ENCODE peak calls at places on chromosomes 16 and 17, in nine cellular contexts. J is sigmoid colon, G is esophagus muscularis mucosa, C is transverse colon, S is K562, T is SK-N-SH, U is stomach, D is GM12878, W is HepG2. L is an unnamed sample.

GRCh38 chr16:66495440-66495839 is 54.5 kb downstream of the TK2 start:
- DNase-seq in J (peak; percentile 41), G (no peak), C (no peak), S (no peak), T (no peak), U (no peak), D (no peak), W (no peak), L (no peak)

GRCh38 chr16:74743668-74744299 is 30.8 kb downstream of the FA2H start:
- DNase-seq in J (no peak), G (no peak), C (peak; percentile 95), S (peak; percentile 86), T (no peak), U (peak; percentile 97), D (no peak), W (peak; percentile 52), L (peak; percentile 94)

GRCh38 chr16:72501739-72502653 is 330.0 kb upstream of the PMFBP1 start:
- DNase-seq in J (no peak), G (no peak), C (peak; percentile 53), S (peak; percentile 47), T (peak; percentile 75), U (peak; percentile 45), D (peak; percentile 42), W (peak; percentile 73), L (no peak)

GRCh38 chr17:835263-835662 is 53.1 kb downstream of the MRM3 start:
- DNase-seq in J (peak; percentile 81), G (no peak), C (no peak), S (no peak), T (no peak), U (no peak), D (no peak), W (peak; percentile 47), L (no peak)

GRCh38 chr17:19238167-19238505 is 970 bp downstream of the EPN2 start:
- DNase-seq in J (peak; percentile 79), G (no peak), C (peak; percentile 55), S (no peak), T (peak; percentile 64), U (peak; percentile 55), D (no peak), W (no peak), L (peak; percentile 32)

GRCh38 chr17:59844884-59845594 is 47.7 kb downstream of the TUBD1 start:
- DNase-seq in J (peak; percentile 47), G (no peak), C (no peak), S (no peak), T (no peak), U (no peak), D (no peak), W (no peak), L (peak; percentile 20)

GRCh38 chr16:81276323-81276722 is 37.8 kb downstream of the BCO1 start:
- DNase-seq in J (no peak), G (no peak), C (no peak), S (no peak), T (no peak), U (no peak), D (no peak), W (no peak), L (no peak)

GRCh38 chr17:69812240-69812837 is 262.7 kb upstream of the KCNJ16 start:
- DNase-seq in J (no peak), G (no peak), C (no peak), S (no peak), T (no peak), U (no peak), D (no peak), W (no peak), L (no peak)

DNA sequence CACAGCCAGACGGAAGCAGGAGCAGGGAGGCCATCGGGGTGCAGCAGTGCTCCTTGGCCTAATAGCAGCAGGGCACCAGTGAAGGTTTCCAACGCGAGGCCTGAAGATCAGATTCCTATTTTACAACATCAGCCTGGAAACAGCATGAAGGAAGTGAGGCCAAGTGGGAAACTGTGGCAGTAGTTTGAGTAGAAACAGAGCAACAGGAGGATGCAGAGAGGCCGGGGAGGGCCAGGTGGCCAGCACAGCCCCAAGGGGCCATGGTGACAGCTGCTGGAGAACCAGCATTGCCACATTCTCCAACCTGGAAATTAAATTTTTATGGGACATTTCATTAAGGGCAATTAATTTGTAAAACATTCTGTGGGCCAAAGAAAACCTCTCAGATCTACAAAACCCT is 3.4 kb upstream of the ANKRD11 start:
- DNase-seq in J (no peak), G (no peak), C (no peak), S (no peak), T (no peak), U (no peak), D (no peak), W (no peak), L (no peak)
- TF ChIP-seq POLR2AphosphoS5 in J (no peak), G (no peak), C (no peak), S (no peak), T (no peak), U (no peak), D (no peak), W (no peak), L (no peak)

DNA sequence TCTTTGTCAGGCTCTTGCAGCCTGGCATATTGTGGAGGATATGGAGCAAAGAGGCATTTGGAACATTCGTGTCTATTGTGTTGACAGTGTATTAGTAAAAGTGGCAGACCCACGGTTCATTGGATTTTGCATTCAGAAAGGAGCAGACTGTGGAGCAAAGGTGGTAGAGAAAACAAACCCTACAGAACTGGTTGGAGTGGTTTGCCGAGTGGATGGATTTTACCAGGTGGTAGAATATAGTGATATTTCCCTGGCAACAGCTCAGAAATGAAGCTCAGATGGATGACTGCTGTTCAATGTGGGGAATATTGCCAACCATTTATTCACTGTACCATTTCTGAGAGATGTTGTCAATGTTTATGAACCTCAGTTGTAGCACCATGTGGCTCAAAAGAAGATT is 44.5 kb downstream of the EFCAB13 start:
- DNase-seq in J (no peak), G (no peak), C (no peak), S (no peak), T (no peak), U (no peak), D (no peak), W (no peak), L (no peak)
- H3K4me1 ChIP-seq in J (no peaks in the 10 kb centered on the region), G (no peaks in the 10 kb centered on the region), C (no peaks in the 10 kb centered on the region), S (no peaks in the 10 kb centered on the region), T (no peaks in the 10 kb centered on the region), U (no peaks in the 10 kb centered on the region), D (no peaks in the 10 kb centered on the region), W (no peaks in the 10 kb centered on the region), L (no peaks in the 10 kb centered on the region)

GRCh38 chr17:75317671-75318070 is 28.4 kb upstream of the SLC25A19 start:
- DNase-seq in J (no peak), G (no peak), C (peak; percentile 65), S (peak; percentile 59), T (no peak), U (no peak), D (no peak), W (no peak), L (no peak)

GRCh38 chr17:75321506-75321905 is 32.3 kb upstream of the SLC25A19 start:
- DNase-seq in J (no peak), G (no peak), C (no peak), S (no peak), T (no peak), U (no peak), D (no peak), W (no peak), L (no peak)

GRCh38 chr17:75318211-75318610 is 29.0 kb upstream of the SLC25A19 start:
- DNase-seq in J (no peak), G (no peak), C (no peak), S (no peak), T (no peak), U (peak; percentile 69), D (no peak), W (no peak), L (no peak)

GRCh38 chr17:75318615-75319222 is 29.5 kb upstream of the SLC25A19 start:
- DNase-seq in J (no peak), G (no peak), C (no peak), S (no peak), T (no peak), U (no peak), D (no peak), W (no peak), L (peak; percentile 32)

DNA sequence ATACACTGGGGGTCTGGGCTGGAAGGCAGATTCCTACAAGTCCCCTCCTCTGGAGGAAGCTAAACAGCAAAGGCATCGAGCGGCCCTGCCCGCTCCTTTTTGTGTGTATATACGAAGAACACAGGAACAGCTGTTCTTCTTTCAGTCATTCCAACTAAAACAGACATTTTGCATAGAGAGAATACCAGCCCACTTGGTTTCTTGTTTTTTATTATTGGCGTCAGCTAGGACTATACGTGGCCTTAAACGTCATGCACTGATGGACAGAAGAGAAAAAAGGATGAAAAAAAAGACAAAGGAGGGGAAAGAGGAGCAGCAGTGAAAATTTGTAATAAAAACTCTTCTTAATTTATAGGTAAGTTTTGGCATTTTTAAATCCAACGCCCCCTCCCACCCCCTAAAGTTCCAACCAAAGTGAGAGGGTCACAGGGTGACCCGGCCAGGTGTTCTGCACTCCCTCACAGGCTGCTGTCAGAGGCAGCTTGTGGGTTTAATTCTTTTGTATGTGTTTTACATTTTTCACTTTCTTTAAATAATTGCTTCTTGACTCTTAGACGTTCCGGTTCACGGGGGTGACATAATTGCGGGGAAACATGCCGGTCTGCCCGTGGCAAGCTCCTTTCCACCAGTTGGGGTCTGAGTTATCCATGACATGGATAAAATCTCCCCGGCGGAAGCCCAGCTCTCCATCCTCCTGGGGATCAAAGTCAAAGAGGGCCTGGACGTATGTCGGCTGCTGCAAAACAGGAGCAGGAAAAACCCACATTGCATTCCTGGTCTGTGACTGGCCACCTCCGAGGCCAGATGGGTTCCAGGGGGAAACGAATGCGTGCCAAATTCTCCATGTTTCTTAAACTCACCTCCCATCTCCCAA is 30.8 kb upstream of the SLC25A19 start:
- DNase-seq in J (no peak), G (no peak), C (peak; percentile 46), S (no peak), T (no peak), U (no peak), D (no peak), W (no peak), L (no peak)
- TF ChIP-seq EP300 in J (no peak), G (no peak), C (no peak), S (no peak), T (no peak), U (no peak), D (peak; percentile 63), W (no peak), L (no peak)

GRCh38 chr17:34639706-34640425 is 60.5 kb downstream of the TMEM132E start:
- DNase-seq in J (no peak), G (no peak), C (no peak), S (no peak), T (no peak), U (no peak), D (no peak), W (no peak), L (no peak)

GRCh38 chr17:34635876-34636275 is 56.5 kb downstream of the TMEM132E start:
- DNase-seq in J (no peak), G (no peak), C (no peak), S (no peak), T (no peak), U (no peak), D (no peak), W (no peak), L (peak; percentile 50)

GRCh38 chr17:34637041-34637547 is 57.7 kb downstream of the TMEM132E start:
- DNase-seq in J (no peak), G (no peak), C (no peak), S (no peak), T (no peak), U (no peak), D (no peak), W (no peak), L (no peak)

GRCh38 chr17:34638526-34639260 is 59.3 kb downstream of the TMEM132E start:
- DNase-seq in J (no peak), G (no peak), C (no peak), S (no peak), T (no peak), U (no peak), D (no peak), W (no peak), L (no peak)

DNA sequence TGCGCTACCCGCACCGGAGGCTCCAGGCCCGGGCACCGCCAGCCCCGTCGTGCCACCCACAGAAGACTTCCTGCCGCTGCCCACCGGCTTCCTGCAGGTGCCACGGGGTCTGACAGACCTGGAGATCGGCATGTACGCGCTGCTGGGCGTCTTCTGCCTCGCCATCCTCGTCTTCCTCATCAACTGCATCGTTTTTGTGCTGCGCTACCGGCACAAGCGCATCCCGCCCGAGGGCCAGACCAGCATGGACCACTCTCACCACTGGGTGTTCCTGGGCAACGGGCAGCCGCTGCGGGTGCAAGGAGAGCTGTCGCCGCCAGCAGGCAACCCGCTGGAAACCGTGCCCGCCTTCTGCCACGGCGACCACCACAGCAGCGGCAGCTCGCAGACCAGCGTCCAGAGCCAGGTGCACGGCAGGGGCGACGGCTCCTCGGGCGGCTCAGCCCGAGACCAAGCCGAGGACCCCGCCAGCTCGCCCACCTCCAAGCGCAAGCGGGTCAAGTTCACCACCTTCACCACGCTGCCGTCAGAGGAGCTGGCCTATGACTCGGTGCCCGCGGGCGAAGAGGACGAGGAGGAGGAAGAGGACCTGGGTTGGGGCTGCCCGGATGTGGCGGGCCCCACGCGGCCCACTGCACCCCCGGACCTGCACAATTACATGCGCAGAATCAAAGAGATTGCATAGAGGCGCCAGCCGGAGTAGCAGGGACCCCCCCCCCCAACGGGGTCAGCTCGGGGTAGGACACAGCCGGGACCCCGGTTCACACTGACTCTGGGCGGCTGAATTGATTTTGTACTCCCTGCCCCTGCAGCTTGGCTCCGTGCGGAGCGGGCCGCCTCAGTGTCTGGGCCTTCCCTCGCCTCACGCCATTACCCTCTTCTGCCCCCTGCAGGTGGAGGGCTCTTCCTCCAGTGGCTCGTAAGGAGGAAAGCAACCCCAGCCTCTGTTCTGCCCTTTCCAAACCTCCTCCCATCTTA is 58.5 kb downstream of the TMEM132E start:
- DNase-seq in J (peak; percentile 82), G (no peak), C (peak; percentile 76), S (peak; percentile 86), T (peak; percentile 92), U (peak; percentile 79), D (no peak), W (peak; percentile 45), L (peak; percentile 68)
- TF ChIP-seq POLR2AphosphoS5 in J (no peak), G (no peak), C (no peak), S (no peak), T (no peak), U (no peak), D (no peak), W (no peak), L (no peak)